ENCODE peak calls at places on chromosomes 2 and 18, in four cellular contexts. One of them, this sample, is unnamed.

GRCh38 chr18:10015288-10015701 is 101.5 kb downstream of the VAPA start:
- DNase-seq in stimulated activated CD8-positive, alpha-beta memory T cell treated with anti-CD3 and anti-CD28 coated beads, Interleukin-4, amount 100 ng/mL, for 24 hours: no peak
- DNase-seq in pons: no peak
- DNase-seq in NCI-H774: no peak
- DNase-seq in this sample: no peak

GRCh38 chr2:132598536-132598935 is 71.5 kb downstream of the LYPD1 start:
- DNase-seq in stimulated activated CD8-positive, alpha-beta memory T cell treated with anti-CD3 and anti-CD28 coated beads, Interleukin-4, amount 100 ng/mL, for 24 hours: no peak
- DNase-seq in pons: no peak
- DNase-seq in NCI-H774: no peak
- DNase-seq in this sample: no peak

GRCh38 chr2:43083710-43084698 is 142.4 kb downstream of the ZFP36L2 start:
- DNase-seq in stimulated activated CD8-positive, alpha-beta memory T cell treated with anti-CD3 and anti-CD28 coated beads, Interleukin-4, amount 100 ng/mL, for 24 hours: no peak
- DNase-seq in pons: peak
- DNase-seq in NCI-H774: no peak
- DNase-seq in this sample: peak

GRCh38 chr18:58243401-58243800 is 199.4 kb downstream of the NEDD4L start:
- DNase-seq in stimulated activated CD8-positive, alpha-beta memory T cell treated with anti-CD3 and anti-CD28 coated beads, Interleukin-4, amount 100 ng/mL, for 24 hours: no peak
- DNase-seq in pons: no peak
- DNase-seq in NCI-H774: no peak
- DNase-seq in this sample: no peak

GRCh38 chr18:50190236-50190635 is 4.7 kb downstream of the MYO5B start:
- DNase-seq in stimulated activated CD8-positive, alpha-beta memory T cell treated with anti-CD3 and anti-CD28 coated beads, Interleukin-4, amount 100 ng/mL, for 24 hours: no peak
- DNase-seq in pons: no peak
- DNase-seq in NCI-H774: no peak
- DNase-seq in this sample: no peak

GRCh38 chr2:17660219-17660618 is 93.4 kb downstream of the SMC6 start:
- DNase-seq in stimulated activated CD8-positive, alpha-beta memory T cell treated with anti-CD3 and anti-CD28 coated beads, Interleukin-4, amount 100 ng/mL, for 24 hours: no peak
- DNase-seq in pons: no peak
- DNase-seq in NCI-H774: no peak
- DNase-seq in this sample: no peak

GRCh38 chr2:174014699-174015070 is 49.5 kb upstream of the SP3 start:
- DNase-seq in stimulated activated CD8-positive, alpha-beta memory T cell treated with anti-CD3 and anti-CD28 coated beads, Interleukin-4, amount 100 ng/mL, for 24 hours: no peak
- DNase-seq in pons: no peak
- DNase-seq in NCI-H774: peak
- DNase-seq in this sample: no peak

GRCh38 chr2:154963509-154963908 is 265.0 kb downstream of the KCNJ3 start:
- DNase-seq in stimulated activated CD8-positive, alpha-beta memory T cell treated with anti-CD3 and anti-CD28 coated beads, Interleukin-4, amount 100 ng/mL, for 24 hours: no peak
- DNase-seq in pons: peak
- DNase-seq in NCI-H774: no peak
- DNase-seq in this sample: no peak

GRCh38 chr2:94986392-94986963 is 39.0 kb upstream of the MAL start:
- DNase-seq in stimulated activated CD8-positive, alpha-beta memory T cell treated with anti-CD3 and anti-CD28 coated beads, Interleukin-4, amount 100 ng/mL, for 24 hours: peak
- DNase-seq in pons: peak
- DNase-seq in NCI-H774: peak
- DNase-seq in this sample: peak

GRCh38 chr2:16271231-16271896 is 331.0 kb downstream of the MYCN start:
- DNase-seq in stimulated activated CD8-positive, alpha-beta memory T cell treated with anti-CD3 and anti-CD28 coated beads, Interleukin-4, amount 100 ng/mL, for 24 hours: no peak
- DNase-seq in pons: no peak
- DNase-seq in NCI-H774: no peak
- DNase-seq in this sample: no peak

GRCh38 chr18:5142859-5143258 is 54.2 kb downstream of the AKAIN1 start:
- DNase-seq in stimulated activated CD8-positive, alpha-beta memory T cell treated with anti-CD3 and anti-CD28 coated beads, Interleukin-4, amount 100 ng/mL, for 24 hours: no peak
- DNase-seq in pons: no peak
- DNase-seq in NCI-H774: no peak
- DNase-seq in this sample: no peak

GRCh38 chr2:120405769-120406119 is 59.8 kb downstream of the INHBB start:
- DNase-seq in stimulated activated CD8-positive, alpha-beta memory T cell treated with anti-CD3 and anti-CD28 coated beads, Interleukin-4, amount 100 ng/mL, for 24 hours: no peak
- DNase-seq in pons: no peak
- DNase-seq in NCI-H774: no peak
- DNase-seq in this sample: no peak

GRCh38 chr18:74774486-74774885 is 176.8 kb downstream of the ZNF407 start:
- DNase-seq in stimulated activated CD8-positive, alpha-beta memory T cell treated with anti-CD3 and anti-CD28 coated beads, Interleukin-4, amount 100 ng/mL, for 24 hours: no peak
- DNase-seq in pons: no peak
- DNase-seq in NCI-H774: no peak
- DNase-seq in this sample: no peak

GRCh38 chr2:233234264-233234663 is 17.2 kb upstream of the ATG16L1 start:
- DNase-seq in stimulated activated CD8-positive, alpha-beta memory T cell treated with anti-CD3 and anti-CD28 coated beads, Interleukin-4, amount 100 ng/mL, for 24 hours: no peak
- DNase-seq in pons: no peak
- DNase-seq in NCI-H774: no peak
- DNase-seq in this sample: no peak

GRCh38 chr2:120740375-120740764 is 4.7 kb downstream of the GLI2 start:
- DNase-seq in stimulated activated CD8-positive, alpha-beta memory T cell treated with anti-CD3 and anti-CD28 coated beads, Interleukin-4, amount 100 ng/mL, for 24 hours: no peak
- DNase-seq in pons: no peak
- DNase-seq in NCI-H774: no peak
- DNase-seq in this sample: no peak

GRCh38 chr2:202771741-202772470 is 99.7 kb downstream of the ICA1L start:
- DNase-seq in stimulated activated CD8-positive, alpha-beta memory T cell treated with anti-CD3 and anti-CD28 coated beads, Interleukin-4, amount 100 ng/mL, for 24 hours: no peak
- DNase-seq in pons: no peak
- DNase-seq in NCI-H774: no peak
- DNase-seq in this sample: no peak

GRCh38 chr2:74003494-74004211 is 18.9 kb downstream of the TET3 start:
- DNase-seq in stimulated activated CD8-positive, alpha-beta memory T cell treated with anti-CD3 and anti-CD28 coated beads, Interleukin-4, amount 100 ng/mL, for 24 hours: no peak
- DNase-seq in pons: no peak
- DNase-seq in NCI-H774: no peak
- DNase-seq in this sample: no peak